ENCODE peak calls at places on chromosome 17, in nine cellular contexts. V, N, E, Y, T, K, W, I and L are unnamed samples.

GRCh38 chr17:69634844-69635243 is 220.3 kb downstream of the MAP2K6 start:
- DNase-seq in V (no peak), N (no peak), E (no peak), Y (no peak), T (no peak), K (no peak), W (no peak), I (no peak), L (no peak)

GRCh38 chr17:49523706-49524472 is 28.8 kb downstream of the NGFR start:
- DNase-seq in V (no peak), N (no peak), E (no peak), Y (no peak), T (peak; percentile 89), K (peak; percentile 62), W (no peak), I (peak; percentile 96), L (peak; percentile 85)

GRCh38 chr17:49646391-49647255 is 31.3 kb downstream of the SPOP start:
- DNase-seq in V (no peak), N (no peak), E (peak; percentile 83), Y (peak; percentile 62), T (no peak), K (peak; percentile 84), W (no peak), I (peak; percentile 81), L (peak; percentile 67)

GRCh38 chr17:76082326-76083251 is 3.6 kb downstream of the ZACN start:
- DNase-seq in V (no peak), N (no peak), E (peak; percentile 12), Y (no peak), T (no peak), K (no peak), W (no peak), I (no peak), L (no peak)

GRCh38 chr17:48567646-48568354 is 10.3 kb downstream of the HOXB4 start:
- DNase-seq in V (no peak), N (no peak), E (no peak), Y (no peak), T (no peak), K (no peak), W (no peak), I (no peak), L (no peak)

GRCh38 chr17:489758-490329 is 137.2 kb upstream of the RPH3AL start:
- DNase-seq in V (peak; percentile 47), N (peak; percentile 62), E (peak; percentile 70), Y (peak; percentile 39), T (no peak), K (no peak), W (no peak), I (peak; percentile 20), L (peak; percentile 16)

GRCh38 chr17:19461139-19461538 is 50.1 kb downstream of the RNF112 start:
- DNase-seq in V (no peak), N (no peak), E (no peak), Y (no peak), T (peak; percentile 53), K (no peak), W (no peak), I (no peak), L (no peak)

GRCh38 chr17:2043785-2044184 is 2.0 kb downstream of the OVCA2 start:
- DNase-seq in V (no peak), N (no peak), E (peak; percentile 85), Y (no peak), T (no peak), K (no peak), W (no peak), I (peak; percentile 89), L (peak; percentile 83)

GRCh38 chr17:67689534-67690177 is 28.1 kb upstream of the NOL11 start:
- DNase-seq in V (peak; percentile 46), N (peak; percentile 18), E (peak; percentile 77), Y (peak; percentile 41), T (no peak), K (no peak), W (no peak), I (peak; percentile 67), L (peak; percentile 24)

GRCh38 chr17:7833011-7833794 is 814 bp upstream of the KDM6B start:
- DNase-seq in V (no peak), N (no peak), E (no peak), Y (no peak), T (peak; percentile 85), K (no peak), W (no peak), I (no peak), L (no peak)

GRCh38 chr17:14926526-14927122 is 338.5 kb downstream of the PMP22 start:
- DNase-seq in V (peak; percentile 65), N (peak; percentile 42), E (peak; percentile 85), Y (peak; percentile 39), T (no peak), K (no peak), W (peak; percentile 85), I (peak; percentile 81), L (peak; percentile 25)

GRCh38 chr17:80817861-80818260 is 173.8 kb upstream of the CHMP6 start:
- DNase-seq in V (no peak), N (no peak), E (peak; percentile 72), Y (no peak), T (peak; percentile 61), K (no peak), W (no peak), I (peak; percentile 67), L (peak; percentile 36)

GRCh38 chr17:58096892-58097291 is 13.7 kb downstream of the DYNLL2 start:
- DNase-seq in V (no peak), N (no peak), E (no peak), Y (no peak), T (no peak), K (no peak), W (no peak), I (no peak), L (no peak)
- TF ChIP-seq CTCF in V (peak; percentile 6), N (no peak), E (no peak), Y (no peak), T (no peak), K (no peak), W (no peak), I (no peak), L (no peak)

GRCh38 chr17:42675984-42676423 is 790 bp downstream of the PLEKHH3 start:
- DNase-seq in V (peak; percentile 62), N (no peak), E (peak; percentile 75), Y (no peak), T (peak; percentile 94), K (peak; percentile 85), W (no peak), I (peak; percentile 67), L (no peak)

GRCh38 chr17:42677921-42678781 is 1.4 kb upstream of the PLEKHH3 start:
- DNase-seq in V (peak; percentile 92), N (peak; percentile 58), E (peak; percentile 95), Y (peak; percentile 87), T (peak; percentile 97), K (peak; percentile 96), W (peak; percentile 92), I (peak; percentile 79), L (peak; percentile 86)

GRCh38 chr17:42675348-42675983 is 1.3 kb downstream of the PLEKHH3 start:
- DNase-seq in V (no peak), N (no peak), E (no peak), Y (no peak), T (no peak), K (peak; percentile 85), W (no peak), I (no peak), L (no peak)

GRCh38 chr17:42677012-42677857 is 441 bp upstream of the PLEKHH3 start:
- DNase-seq in V (peak; percentile 99), N (peak; percentile 96), E (peak; percentile 100), Y (peak; percentile 100), T (peak; percentile 100), K (peak; percentile 100), W (peak; percentile 100), I (peak; percentile 100), L (peak; percentile 94)

DNA sequence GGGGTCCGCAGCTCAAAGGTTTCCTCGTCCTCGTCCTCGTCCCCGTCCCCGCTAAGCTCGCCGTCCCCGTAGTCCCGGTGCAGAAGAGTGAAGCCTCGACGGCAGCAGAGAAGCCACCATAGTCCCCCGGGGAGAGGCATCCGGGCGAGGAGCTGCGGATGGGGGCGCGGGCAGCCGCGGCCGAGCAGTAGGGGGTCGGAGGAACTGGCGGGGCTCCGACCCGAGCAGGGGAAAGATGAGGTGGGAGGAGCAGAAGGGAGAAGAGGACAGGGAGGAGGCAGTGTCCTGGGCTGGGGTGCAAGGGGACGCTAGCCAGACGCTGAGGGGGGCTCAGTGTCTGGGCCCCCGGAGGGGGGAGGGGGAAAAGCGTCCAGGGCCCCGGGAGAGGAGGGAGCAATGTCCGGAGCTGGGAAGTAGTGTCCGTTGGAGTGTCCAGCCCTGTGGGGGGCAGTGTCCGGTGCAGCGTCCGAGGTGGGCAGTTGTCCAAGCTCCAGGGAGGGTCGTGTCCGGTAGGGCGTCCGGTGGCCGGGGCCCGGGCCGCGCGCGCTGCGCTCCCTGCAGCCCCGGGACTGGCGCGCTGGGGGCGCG is at the start of gene PLEKHH3:
- DNase-seq in V (no peak), N (no peak), E (no peak), Y (no peak), T (peak; percentile 90), K (no peak), W (no peak), I (no peak), L (no peak)
- TF ChIP-seq CTCF in V (no peak), N (no peak), E (no peak), Y (no peak), T (no peak), K (peak; percentile 12), W (peak; percentile 32), I (no peak), L (peak; percentile 15)

DNA sequence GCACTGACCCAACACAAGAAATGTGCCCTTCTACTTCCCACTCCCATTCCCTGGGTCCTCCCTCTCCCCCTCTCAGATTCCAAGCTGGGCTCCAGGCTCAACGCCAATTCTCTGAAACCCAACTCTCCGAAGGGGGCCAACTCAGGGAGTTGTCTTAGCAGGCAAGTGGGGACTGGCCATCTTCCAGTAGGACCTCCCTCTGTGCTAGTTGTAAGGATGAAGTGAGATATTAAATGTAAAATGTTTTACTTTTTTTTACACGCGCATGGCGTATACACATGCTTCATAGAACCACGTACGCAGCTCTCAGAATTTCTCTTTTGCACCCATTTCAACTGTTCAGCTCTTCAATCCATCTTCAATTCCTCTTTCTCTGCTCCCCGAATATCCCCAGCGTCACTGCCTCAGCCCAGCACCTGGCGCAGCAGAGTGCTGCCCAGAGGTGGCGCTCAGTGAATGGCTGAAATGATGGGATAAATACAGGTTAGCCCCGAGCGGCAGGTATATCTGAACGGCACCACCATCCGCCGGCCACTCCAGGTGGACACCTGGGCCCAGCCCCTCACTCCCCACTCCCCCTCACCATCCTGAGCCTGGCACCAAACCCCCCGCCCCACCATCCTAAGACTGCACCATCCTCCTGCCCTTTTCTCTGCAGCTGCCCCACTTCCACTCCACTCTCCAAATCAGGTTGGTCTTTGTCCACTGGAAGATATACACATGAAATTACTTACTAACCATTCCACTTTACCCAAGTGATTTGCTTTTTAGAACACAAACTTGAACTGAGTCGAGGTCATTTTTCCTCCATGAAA is 43.9 kb upstream of the TNRC6C start:
- DNase-seq in V (no peak), N (no peak), E (no peak), Y (no peak), T (no peak), K (peak; percentile 50), W (no peak), I (no peak), L (no peak)
- TF ChIP-seq CTCF in V (no peak), N (no peak), E (no peak), Y (no peak), T (no peak), K (no peak), W (no peak), I (no peak), L (no peak)

DNA sequence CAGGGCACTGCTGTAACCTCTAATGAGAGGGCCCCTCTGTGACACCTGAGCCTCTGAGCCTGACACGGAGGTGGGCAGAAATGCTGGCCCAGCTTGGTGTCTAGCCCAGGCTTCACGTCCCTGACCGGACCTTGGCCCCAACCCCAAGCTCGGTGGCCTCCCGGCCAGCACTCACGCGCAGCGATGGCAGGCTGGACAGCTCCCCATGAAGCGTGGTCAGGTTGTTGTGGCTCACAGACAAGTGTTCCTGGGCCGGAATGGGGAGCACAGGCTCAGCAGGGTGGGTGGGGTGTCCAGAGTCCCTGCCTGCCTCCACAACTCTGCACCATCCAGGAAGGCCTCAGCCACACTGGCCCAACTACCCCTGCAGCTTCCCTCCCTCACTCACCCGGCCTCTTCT is 2.2 kb downstream of the FLII start:
- DNase-seq in V (no peak), N (no peak), E (no peak), Y (no peak), T (no peak), K (no peak), W (no peak), I (no peak), L (no peak)
- TF ChIP-seq CTCF in V (no peak), N (no peak), E (no peak), Y (no peak), T (no peak), K (no peak), W (no peak), I (no peak), L (no peak)